ENCODE peak calls at places on chromosomes 13 and 19, in nine cellular contexts. One of them, this sample, is unnamed.

GRCh38 chr19:9875796-9876195 is 40.7 kb downstream of the PIN1 start:
- DNase-seq in iPS-NIHi11: no peak
- DNase-seq in Right ventricle myocardium superior: no peak
- DNase-seq in activated naive CD8-positive, alpha-beta T cell treated with anti-CD3 and anti-CD28 coated beads, Interleukin-2, amount 50 U/mL, for 24 hours: no peak
- DNase-seq in small intestine: no peak
- DNase-seq in NAMALWA: no peak
- DNase-seq in psoas muscle: no peak
- DNase-seq in activated CD8-positive, alpha-beta T cell treated with anti-CD3 and anti-CD28 coated beads, Interleukin-2, amount 10 ng/mL, durations not matched to agents 7 days and 5 days: no peak
- DNase-seq in activated CD8-positive, alpha-beta memory T cell treated with anti-CD3 and anti-CD28 coated beads for 1 hour: no peak
- DNase-seq in this sample: no peak

GRCh38 chr13:108345016-108345415 is 75.5 kb downstream of the TNFSF13B start:
- DNase-seq in psoas muscle: no peak
- DNase-seq in activated CD8-positive, alpha-beta T cell treated with anti-CD3 and anti-CD28 coated beads, Interleukin-2, amount 10 ng/mL, durations not matched to agents 7 days and 5 days: no peak
- DNase-seq in NAMALWA: no peak
- DNase-seq in Right ventricle myocardium superior: no peak
- DNase-seq in activated CD8-positive, alpha-beta memory T cell treated with anti-CD3 and anti-CD28 coated beads for 1 hour: no peak
- DNase-seq in iPS-NIHi11: no peak
- DNase-seq in small intestine: no peak
- DNase-seq in activated naive CD8-positive, alpha-beta T cell treated with anti-CD3 and anti-CD28 coated beads, Interleukin-2, amount 50 U/mL, for 24 hours: no peak
- DNase-seq in this sample: no peak

GRCh38 chr13:75398072-75398471 is 83.9 kb downstream of the TBC1D4 start:
- DNase-seq in psoas muscle: no peak
- DNase-seq in NAMALWA: no peak
- DNase-seq in iPS-NIHi11: no peak
- DNase-seq in activated CD8-positive, alpha-beta T cell treated with anti-CD3 and anti-CD28 coated beads, Interleukin-2, amount 10 ng/mL, durations not matched to agents 7 days and 5 days: no peak
- DNase-seq in Right ventricle myocardium superior: no peak
- DNase-seq in activated CD8-positive, alpha-beta memory T cell treated with anti-CD3 and anti-CD28 coated beads for 1 hour: no peak
- DNase-seq in activated naive CD8-positive, alpha-beta T cell treated with anti-CD3 and anti-CD28 coated beads, Interleukin-2, amount 50 U/mL, for 24 hours: no peak
- DNase-seq in small intestine: no peak
- DNase-seq in this sample: no peak

GRCh38 chr13:73268306-73268705 is 209.5 kb downstream of the KLF5 start:
- DNase-seq in activated CD8-positive, alpha-beta T cell treated with anti-CD3 and anti-CD28 coated beads, Interleukin-2, amount 10 ng/mL, durations not matched to agents 7 days and 5 days: no peak
- DNase-seq in activated naive CD8-positive, alpha-beta T cell treated with anti-CD3 and anti-CD28 coated beads, Interleukin-2, amount 50 U/mL, for 24 hours: no peak
- DNase-seq in small intestine: peak; percentile 17
- DNase-seq in activated CD8-positive, alpha-beta memory T cell treated with anti-CD3 and anti-CD28 coated beads for 1 hour: no peak
- DNase-seq in iPS-NIHi11: no peak
- DNase-seq in Right ventricle myocardium superior: no peak
- DNase-seq in psoas muscle: peak; percentile 63
- DNase-seq in NAMALWA: no peak
- DNase-seq in this sample: no peak

GRCh38 chr13:50075619-50076097 is 60.4 kb downstream of the KCNRG start:
- DNase-seq in activated CD8-positive, alpha-beta T cell treated with anti-CD3 and anti-CD28 coated beads, Interleukin-2, amount 10 ng/mL, durations not matched to agents 7 days and 5 days: no peak
- DNase-seq in small intestine: no peak
- DNase-seq in Right ventricle myocardium superior: no peak
- DNase-seq in activated naive CD8-positive, alpha-beta T cell treated with anti-CD3 and anti-CD28 coated beads, Interleukin-2, amount 50 U/mL, for 24 hours: no peak
- DNase-seq in activated CD8-positive, alpha-beta memory T cell treated with anti-CD3 and anti-CD28 coated beads for 1 hour: no peak
- DNase-seq in iPS-NIHi11: no peak
- DNase-seq in NAMALWA: peak; percentile 66
- DNase-seq in psoas muscle: no peak
- DNase-seq in this sample: no peak

GRCh38 chr19:12946092-12946845 is 607 bp downstream of the RAD23A start:
- DNase-seq in Right ventricle myocardium superior: peak; percentile 82
- DNase-seq in psoas muscle: peak; percentile 93
- DNase-seq in activated CD8-positive, alpha-beta T cell treated with anti-CD3 and anti-CD28 coated beads, Interleukin-2, amount 10 ng/mL, durations not matched to agents 7 days and 5 days: peak; percentile 69
- DNase-seq in iPS-NIHi11: peak; percentile 93
- DNase-seq in NAMALWA: peak; percentile 81
- DNase-seq in activated CD8-positive, alpha-beta memory T cell treated with anti-CD3 and anti-CD28 coated beads for 1 hour: no peak
- DNase-seq in small intestine: peak; percentile 67
- DNase-seq in activated naive CD8-positive, alpha-beta T cell treated with anti-CD3 and anti-CD28 coated beads, Interleukin-2, amount 50 U/mL, for 24 hours: peak; percentile 63
- DNase-seq in this sample: no peak

GRCh38 chr13:30373727-30374126 is 48.6 kb upstream of the UBE2L5 start:
- DNase-seq in iPS-NIHi11: no peak
- DNase-seq in small intestine: no peak
- DNase-seq in activated CD8-positive, alpha-beta memory T cell treated with anti-CD3 and anti-CD28 coated beads for 1 hour: no peak
- DNase-seq in Right ventricle myocardium superior: no peak
- DNase-seq in activated naive CD8-positive, alpha-beta T cell treated with anti-CD3 and anti-CD28 coated beads, Interleukin-2, amount 50 U/mL, for 24 hours: peak; percentile 47
- DNase-seq in activated CD8-positive, alpha-beta T cell treated with anti-CD3 and anti-CD28 coated beads, Interleukin-2, amount 10 ng/mL, durations not matched to agents 7 days and 5 days: peak; percentile 60
- DNase-seq in psoas muscle: no peak
- DNase-seq in NAMALWA: peak; percentile 77
- DNase-seq in this sample: no peak

GRCh38 chr13:30395192-30396158 is 26.8 kb upstream of the UBE2L5 start:
- DNase-seq in small intestine: peak; percentile 97
- DNase-seq in psoas muscle: peak; percentile 94
- DNase-seq in activated naive CD8-positive, alpha-beta T cell treated with anti-CD3 and anti-CD28 coated beads, Interleukin-2, amount 50 U/mL, for 24 hours: peak; percentile 69
- DNase-seq in Right ventricle myocardium superior: peak; percentile 94
- DNase-seq in NAMALWA: peak; percentile 75
- DNase-seq in activated CD8-positive, alpha-beta T cell treated with anti-CD3 and anti-CD28 coated beads, Interleukin-2, amount 10 ng/mL, durations not matched to agents 7 days and 5 days: peak; percentile 84
- DNase-seq in activated CD8-positive, alpha-beta memory T cell treated with anti-CD3 and anti-CD28 coated beads for 1 hour: peak; percentile 36
- DNase-seq in iPS-NIHi11: peak; percentile 55
- DNase-seq in this sample: peak; percentile 75

GRCh38 chr19:42440357-42441046 is 2.2 kb downstream of the CXCL17 start:
- DNase-seq in Right ventricle myocardium superior: peak; percentile 88
- DNase-seq in iPS-NIHi11: peak; percentile 82
- DNase-seq in small intestine: peak; percentile 74
- DNase-seq in activated naive CD8-positive, alpha-beta T cell treated with anti-CD3 and anti-CD28 coated beads, Interleukin-2, amount 50 U/mL, for 24 hours: peak; percentile 89
- DNase-seq in activated CD8-positive, alpha-beta T cell treated with anti-CD3 and anti-CD28 coated beads, Interleukin-2, amount 10 ng/mL, durations not matched to agents 7 days and 5 days: peak; percentile 87
- DNase-seq in NAMALWA: peak; percentile 88
- DNase-seq in activated CD8-positive, alpha-beta memory T cell treated with anti-CD3 and anti-CD28 coated beads for 1 hour: peak; percentile 47
- DNase-seq in psoas muscle: peak; percentile 85
- DNase-seq in this sample: no peak

GRCh38 chr19:46579286-46579944 is 21.7 kb upstream of the CALM3 start:
- DNase-seq in activated naive CD8-positive, alpha-beta T cell treated with anti-CD3 and anti-CD28 coated beads, Interleukin-2, amount 50 U/mL, for 24 hours: peak; percentile 74
- DNase-seq in iPS-NIHi11: peak; percentile 86
- DNase-seq in Right ventricle myocardium superior: no peak
- DNase-seq in small intestine: no peak
- DNase-seq in NAMALWA: peak; percentile 60
- DNase-seq in activated CD8-positive, alpha-beta memory T cell treated with anti-CD3 and anti-CD28 coated beads for 1 hour: no peak
- DNase-seq in psoas muscle: no peak
- DNase-seq in activated CD8-positive, alpha-beta T cell treated with anti-CD3 and anti-CD28 coated beads, Interleukin-2, amount 10 ng/mL, durations not matched to agents 7 days and 5 days: peak; percentile 52
- DNase-seq in this sample: no peak

GRCh38 chr13:19818223-19818842 is 35.6 kb upstream of the PSPC1 start:
- DNase-seq in Right ventricle myocardium superior: peak; percentile 61
- DNase-seq in NAMALWA: peak; percentile 39
- DNase-seq in activated CD8-positive, alpha-beta memory T cell treated with anti-CD3 and anti-CD28 coated beads for 1 hour: peak; percentile 1
- DNase-seq in iPS-NIHi11: peak; percentile 89
- DNase-seq in small intestine: peak; percentile 1
- DNase-seq in psoas muscle: peak; percentile 56
- DNase-seq in activated CD8-positive, alpha-beta T cell treated with anti-CD3 and anti-CD28 coated beads, Interleukin-2, amount 10 ng/mL, durations not matched to agents 7 days and 5 days: peak; percentile 38
- DNase-seq in activated naive CD8-positive, alpha-beta T cell treated with anti-CD3 and anti-CD28 coated beads, Interleukin-2, amount 50 U/mL, for 24 hours: peak; percentile 40
- DNase-seq in this sample: no peak

GRCh38 chr19:33668968-33669367 is 47.2 kb downstream of the CHST8 start:
- DNase-seq in activated naive CD8-positive, alpha-beta T cell treated with anti-CD3 and anti-CD28 coated beads, Interleukin-2, amount 50 U/mL, for 24 hours: no peak
- DNase-seq in activated CD8-positive, alpha-beta T cell treated with anti-CD3 and anti-CD28 coated beads, Interleukin-2, amount 10 ng/mL, durations not matched to agents 7 days and 5 days: no peak
- DNase-seq in small intestine: no peak
- DNase-seq in NAMALWA: no peak
- DNase-seq in psoas muscle: no peak
- DNase-seq in activated CD8-positive, alpha-beta memory T cell treated with anti-CD3 and anti-CD28 coated beads for 1 hour: no peak
- DNase-seq in iPS-NIHi11: no peak
- DNase-seq in Right ventricle myocardium superior: no peak
- DNase-seq in this sample: no peak

GRCh38 chr13:24039621-24040475 is 120.7 kb upstream of the SPATA13 start:
- DNase-seq in activated CD8-positive, alpha-beta memory T cell treated with anti-CD3 and anti-CD28 coated beads for 1 hour: no peak
- DNase-seq in activated CD8-positive, alpha-beta T cell treated with anti-CD3 and anti-CD28 coated beads, Interleukin-2, amount 10 ng/mL, durations not matched to agents 7 days and 5 days: no peak
- DNase-seq in activated naive CD8-positive, alpha-beta T cell treated with anti-CD3 and anti-CD28 coated beads, Interleukin-2, amount 50 U/mL, for 24 hours: no peak
- DNase-seq in Right ventricle myocardium superior: no peak
- DNase-seq in psoas muscle: no peak
- DNase-seq in small intestine: no peak
- DNase-seq in iPS-NIHi11: no peak
- DNase-seq in NAMALWA: no peak
- DNase-seq in this sample: no peak

GRCh38 chr19:35449347-35450043 is 1.4 kb downstream of the FFAR2 start:
- DNase-seq in psoas muscle: no peak
- DNase-seq in activated naive CD8-positive, alpha-beta T cell treated with anti-CD3 and anti-CD28 coated beads, Interleukin-2, amount 50 U/mL, for 24 hours: no peak
- DNase-seq in Right ventricle myocardium superior: no peak
- DNase-seq in activated CD8-positive, alpha-beta memory T cell treated with anti-CD3 and anti-CD28 coated beads for 1 hour: no peak
- DNase-seq in activated CD8-positive, alpha-beta T cell treated with anti-CD3 and anti-CD28 coated beads, Interleukin-2, amount 10 ng/mL, durations not matched to agents 7 days and 5 days: no peak
- DNase-seq in small intestine: peak; percentile 61
- DNase-seq in iPS-NIHi11: no peak
- DNase-seq in NAMALWA: no peak
- DNase-seq in this sample: no peak

GRCh38 chr19:441213-441823 is 19.5 kb downstream of the SHC2 start:
- DNase-seq in activated CD8-positive, alpha-beta memory T cell treated with anti-CD3 and anti-CD28 coated beads for 1 hour: no peak
- DNase-seq in small intestine: no peak
- DNase-seq in activated CD8-positive, alpha-beta T cell treated with anti-CD3 and anti-CD28 coated beads, Interleukin-2, amount 10 ng/mL, durations not matched to agents 7 days and 5 days: no peak
- DNase-seq in activated naive CD8-positive, alpha-beta T cell treated with anti-CD3 and anti-CD28 coated beads, Interleukin-2, amount 50 U/mL, for 24 hours: no peak
- DNase-seq in NAMALWA: no peak
- DNase-seq in Right ventricle myocardium superior: peak; percentile 44
- DNase-seq in psoas muscle: peak; percentile 51
- DNase-seq in iPS-NIHi11: no peak
- DNase-seq in this sample: no peak

GRCh38 chr19:11422163-11423068 is 3.3 kb upstream of the RGL3 start:
- DNase-seq in activated CD8-positive, alpha-beta T cell treated with anti-CD3 and anti-CD28 coated beads, Interleukin-2, amount 10 ng/mL, durations not matched to agents 7 days and 5 days: peak; percentile 88
- DNase-seq in activated CD8-positive, alpha-beta memory T cell treated with anti-CD3 and anti-CD28 coated beads for 1 hour: no peak
- DNase-seq in Right ventricle myocardium superior: peak; percentile 88
- DNase-seq in activated naive CD8-positive, alpha-beta T cell treated with anti-CD3 and anti-CD28 coated beads, Interleukin-2, amount 50 U/mL, for 24 hours: peak; percentile 86
- DNase-seq in NAMALWA: peak; percentile 90
- DNase-seq in psoas muscle: peak; percentile 86
- DNase-seq in small intestine: peak; percentile 66
- DNase-seq in iPS-NIHi11: peak; percentile 89
- DNase-seq in this sample: no peak

GRCh38 chr19:5711713-5712161 is 8.2 kb downstream of the LONP1 start:
- DNase-seq in Right ventricle myocardium superior: no peak
- DNase-seq in activated naive CD8-positive, alpha-beta T cell treated with anti-CD3 and anti-CD28 coated beads, Interleukin-2, amount 50 U/mL, for 24 hours: no peak
- DNase-seq in activated CD8-positive, alpha-beta T cell treated with anti-CD3 and anti-CD28 coated beads, Interleukin-2, amount 10 ng/mL, durations not matched to agents 7 days and 5 days: no peak
- DNase-seq in activated CD8-positive, alpha-beta memory T cell treated with anti-CD3 and anti-CD28 coated beads for 1 hour: no peak
- DNase-seq in iPS-NIHi11: no peak
- DNase-seq in small intestine: no peak
- DNase-seq in NAMALWA: no peak
- DNase-seq in psoas muscle: no peak
- DNase-seq in this sample: no peak

GRCh38 chr13:35787937-35788336 is 311.4 kb upstream of the MAB21L1 start:
- DNase-seq in psoas muscle: no peak
- DNase-seq in activated naive CD8-positive, alpha-beta T cell treated with anti-CD3 and anti-CD28 coated beads, Interleukin-2, amount 50 U/mL, for 24 hours: no peak
- DNase-seq in small intestine: no peak
- DNase-seq in activated CD8-positive, alpha-beta memory T cell treated with anti-CD3 and anti-CD28 coated beads for 1 hour: no peak
- DNase-seq in activated CD8-positive, alpha-beta T cell treated with anti-CD3 and anti-CD28 coated beads, Interleukin-2, amount 10 ng/mL, durations not matched to agents 7 days and 5 days: no peak
- DNase-seq in Right ventricle myocardium superior: no peak
- DNase-seq in NAMALWA: no peak
- DNase-seq in iPS-NIHi11: no peak
- DNase-seq in this sample: no peak

GRCh38 chr19:12703056-12703455 is 6.6 kb upstream of the FBXW9 start:
- DNase-seq in small intestine: no peak
- DNase-seq in psoas muscle: no peak
- DNase-seq in activated naive CD8-positive, alpha-beta T cell treated with anti-CD3 and anti-CD28 coated beads, Interleukin-2, amount 50 U/mL, for 24 hours: peak; percentile 43
- DNase-seq in iPS-NIHi11: peak; percentile 92
- DNase-seq in Right ventricle myocardium superior: no peak
- DNase-seq in activated CD8-positive, alpha-beta memory T cell treated with anti-CD3 and anti-CD28 coated beads for 1 hour: no peak
- DNase-seq in activated CD8-positive, alpha-beta T cell treated with anti-CD3 and anti-CD28 coated beads, Interleukin-2, amount 10 ng/mL, durations not matched to agents 7 days and 5 days: peak; percentile 49
- DNase-seq in NAMALWA: peak; percentile 86
- DNase-seq in this sample: no peak

GRCh38 chr13:24165746-24166145 is 5.2 kb downstream of the SPATA13 start:
- DNase-seq in NAMALWA: no peak
- DNase-seq in activated CD8-positive, alpha-beta memory T cell treated with anti-CD3 and anti-CD28 coated beads for 1 hour: no peak
- DNase-seq in iPS-NIHi11: no peak
- DNase-seq in activated CD8-positive, alpha-beta T cell treated with anti-CD3 and anti-CD28 coated beads, Interleukin-2, amount 10 ng/mL, durations not matched to agents 7 days and 5 days: no peak
- DNase-seq in psoas muscle: no peak
- DNase-seq in Right ventricle myocardium superior: no peak
- DNase-seq in activated naive CD8-positive, alpha-beta T cell treated with anti-CD3 and anti-CD28 coated beads, Interleukin-2, amount 50 U/mL, for 24 hours: no peak
- DNase-seq in small intestine: no peak
- DNase-seq in this sample: no peak

GRCh38 chr19:4144666-4145261 is 8.7 kb upstream of the CREB3L3 start:
- DNase-seq in Right ventricle myocardium superior: no peak
- DNase-seq in psoas muscle: no peak
- DNase-seq in activated CD8-positive, alpha-beta T cell treated with anti-CD3 and anti-CD28 coated beads, Interleukin-2, amount 10 ng/mL, durations not matched to agents 7 days and 5 days: no peak
- DNase-seq in small intestine: peak; percentile 92
- DNase-seq in NAMALWA: no peak
- DNase-seq in iPS-NIHi11: no peak
- DNase-seq in activated naive CD8-positive, alpha-beta T cell treated with anti-CD3 and anti-CD28 coated beads, Interleukin-2, amount 50 U/mL, for 24 hours: no peak
- DNase-seq in activated CD8-positive, alpha-beta memory T cell treated with anti-CD3 and anti-CD28 coated beads for 1 hour: no peak
- DNase-seq in this sample: no peak

GRCh38 chr13:77975358-77976042 is 56.9 kb upstream of the EDNRB start:
- DNase-seq in small intestine: no peak
- DNase-seq in activated naive CD8-positive, alpha-beta T cell treated with anti-CD3 and anti-CD28 coated beads, Interleukin-2, amount 50 U/mL, for 24 hours: no peak
- DNase-seq in activated CD8-positive, alpha-beta memory T cell treated with anti-CD3 and anti-CD28 coated beads for 1 hour: no peak
- DNase-seq in activated CD8-positive, alpha-beta T cell treated with anti-CD3 and anti-CD28 coated beads, Interleukin-2, amount 10 ng/mL, durations not matched to agents 7 days and 5 days: no peak
- DNase-seq in NAMALWA: no peak
- DNase-seq in iPS-NIHi11: no peak
- DNase-seq in psoas muscle: no peak
- DNase-seq in Right ventricle myocardium superior: no peak
- DNase-seq in this sample: no peak

GRCh38 chr19:36113895-36114762 is 546 bp downstream of the POLR2I start:
- DNase-seq in activated CD8-positive, alpha-beta T cell treated with anti-CD3 and anti-CD28 coated beads, Interleukin-2, amount 10 ng/mL, durations not matched to agents 7 days and 5 days: peak; percentile 37
- DNase-seq in iPS-NIHi11: no peak
- DNase-seq in psoas muscle: no peak
- DNase-seq in NAMALWA: peak; percentile 41
- DNase-seq in Right ventricle myocardium superior: no peak
- DNase-seq in activated CD8-positive, alpha-beta memory T cell treated with anti-CD3 and anti-CD28 coated beads for 1 hour: no peak
- DNase-seq in activated naive CD8-positive, alpha-beta T cell treated with anti-CD3 and anti-CD28 coated beads, Interleukin-2, amount 50 U/mL, for 24 hours: no peak
- DNase-seq in small intestine: peak; percentile 33
- DNase-seq in this sample: no peak

GRCh38 chr13:106284358-106284757 is 251.1 kb downstream of the EFNB2 start:
- DNase-seq in NAMALWA: no peak
- DNase-seq in iPS-NIHi11: no peak
- DNase-seq in small intestine: no peak
- DNase-seq in Right ventricle myocardium superior: no peak
- DNase-seq in activated naive CD8-positive, alpha-beta T cell treated with anti-CD3 and anti-CD28 coated beads, Interleukin-2, amount 50 U/mL, for 24 hours: no peak
- DNase-seq in psoas muscle: no peak
- DNase-seq in activated CD8-positive, alpha-beta memory T cell treated with anti-CD3 and anti-CD28 coated beads for 1 hour: no peak
- DNase-seq in activated CD8-positive, alpha-beta T cell treated with anti-CD3 and anti-CD28 coated beads, Interleukin-2, amount 10 ng/mL, durations not matched to agents 7 days and 5 days: no peak
- DNase-seq in this sample: no peak

GRCh38 chr13:43805071-43805468 is 18.3 kb upstream of the ENOX1 start:
- DNase-seq in iPS-NIHi11: no peak
- DNase-seq in small intestine: no peak
- DNase-seq in NAMALWA: peak; percentile 16
- DNase-seq in activated CD8-positive, alpha-beta T cell treated with anti-CD3 and anti-CD28 coated beads, Interleukin-2, amount 10 ng/mL, durations not matched to agents 7 days and 5 days: no peak
- DNase-seq in psoas muscle: no peak
- DNase-seq in Right ventricle myocardium superior: no peak
- DNase-seq in activated naive CD8-positive, alpha-beta T cell treated with anti-CD3 and anti-CD28 coated beads, Interleukin-2, amount 50 U/mL, for 24 hours: peak; percentile 3
- DNase-seq in activated CD8-positive, alpha-beta memory T cell treated with anti-CD3 and anti-CD28 coated beads for 1 hour: no peak
- DNase-seq in this sample: no peak

GRCh38 chr19:47863514-47863936 is 4.5 kb downstream of the TPRX2 start:
- DNase-seq in small intestine: peak; percentile 77
- DNase-seq in iPS-NIHi11: peak; percentile 95
- DNase-seq in activated naive CD8-positive, alpha-beta T cell treated with anti-CD3 and anti-CD28 coated beads, Interleukin-2, amount 50 U/mL, for 24 hours: peak; percentile 94
- DNase-seq in Right ventricle myocardium superior: peak; percentile 89
- DNase-seq in activated CD8-positive, alpha-beta memory T cell treated with anti-CD3 and anti-CD28 coated beads for 1 hour: peak; percentile 45
- DNase-seq in activated CD8-positive, alpha-beta T cell treated with anti-CD3 and anti-CD28 coated beads, Interleukin-2, amount 10 ng/mL, durations not matched to agents 7 days and 5 days: peak; percentile 88
- DNase-seq in NAMALWA: peak; percentile 85
- DNase-seq in psoas muscle: peak; percentile 89
- DNase-seq in this sample: peak; percentile 11

GRCh38 chr19:32702010-32702409 is 10.4 kb downstream of the NUDT19 start:
- DNase-seq in NAMALWA: no peak
- DNase-seq in activated naive CD8-positive, alpha-beta T cell treated with anti-CD3 and anti-CD28 coated beads, Interleukin-2, amount 50 U/mL, for 24 hours: no peak
- DNase-seq in small intestine: peak; percentile 96
- DNase-seq in activated CD8-positive, alpha-beta memory T cell treated with anti-CD3 and anti-CD28 coated beads for 1 hour: no peak
- DNase-seq in psoas muscle: no peak
- DNase-seq in iPS-NIHi11: no peak
- DNase-seq in activated CD8-positive, alpha-beta T cell treated with anti-CD3 and anti-CD28 coated beads, Interleukin-2, amount 10 ng/mL, durations not matched to agents 7 days and 5 days: no peak
- DNase-seq in Right ventricle myocardium superior: no peak
- DNase-seq in this sample: no peak

GRCh38 chr13:100875392-100876043 is 200.9 kb upstream of the TMTC4 start:
- DNase-seq in activated naive CD8-positive, alpha-beta T cell treated with anti-CD3 and anti-CD28 coated beads, Interleukin-2, amount 50 U/mL, for 24 hours: peak; percentile 2
- DNase-seq in NAMALWA: no peak
- DNase-seq in activated CD8-positive, alpha-beta T cell treated with anti-CD3 and anti-CD28 coated beads, Interleukin-2, amount 10 ng/mL, durations not matched to agents 7 days and 5 days: no peak
- DNase-seq in psoas muscle: no peak
- DNase-seq in iPS-NIHi11: no peak
- DNase-seq in Right ventricle myocardium superior: no peak
- DNase-seq in activated CD8-positive, alpha-beta memory T cell treated with anti-CD3 and anti-CD28 coated beads for 1 hour: no peak
- DNase-seq in small intestine: no peak
- DNase-seq in this sample: no peak

GRCh38 chr13:32047088-32047487 is 15.5 kb downstream of the FRY start:
- DNase-seq in Right ventricle myocardium superior: no peak
- DNase-seq in NAMALWA: peak; percentile 37
- DNase-seq in activated CD8-positive, alpha-beta memory T cell treated with anti-CD3 and anti-CD28 coated beads for 1 hour: no peak
- DNase-seq in activated naive CD8-positive, alpha-beta T cell treated with anti-CD3 and anti-CD28 coated beads, Interleukin-2, amount 50 U/mL, for 24 hours: no peak
- DNase-seq in small intestine: no peak
- DNase-seq in activated CD8-positive, alpha-beta T cell treated with anti-CD3 and anti-CD28 coated beads, Interleukin-2, amount 10 ng/mL, durations not matched to agents 7 days and 5 days: no peak
- DNase-seq in psoas muscle: no peak
- DNase-seq in iPS-NIHi11: no peak
- DNase-seq in this sample: no peak

GRCh38 chr19:35742121-35742724 is at the start of gene IGFLR1:
- DNase-seq in activated naive CD8-positive, alpha-beta T cell treated with anti-CD3 and anti-CD28 coated beads, Interleukin-2, amount 50 U/mL, for 24 hours: peak; percentile 86
- DNase-seq in activated CD8-positive, alpha-beta T cell treated with anti-CD3 and anti-CD28 coated beads, Interleukin-2, amount 10 ng/mL, durations not matched to agents 7 days and 5 days: peak; percentile 80
- DNase-seq in psoas muscle: no peak
- DNase-seq in NAMALWA: peak; percentile 84
- DNase-seq in iPS-NIHi11: no peak
- DNase-seq in Right ventricle myocardium superior: no peak
- DNase-seq in small intestine: peak; percentile 31
- DNase-seq in activated CD8-positive, alpha-beta memory T cell treated with anti-CD3 and anti-CD28 coated beads for 1 hour: no peak
- DNase-seq in this sample: no peak

GRCh38 chr13:46392967-46393366 is 5.9 kb upstream of the RUBCNL start:
- DNase-seq in psoas muscle: no peak
- DNase-seq in activated CD8-positive, alpha-beta T cell treated with anti-CD3 and anti-CD28 coated beads, Interleukin-2, amount 10 ng/mL, durations not matched to agents 7 days and 5 days: no peak
- DNase-seq in Right ventricle myocardium superior: no peak
- DNase-seq in NAMALWA: peak; percentile 83
- DNase-seq in small intestine: no peak
- DNase-seq in iPS-NIHi11: no peak
- DNase-seq in activated naive CD8-positive, alpha-beta T cell treated with anti-CD3 and anti-CD28 coated beads, Interleukin-2, amount 50 U/mL, for 24 hours: no peak
- DNase-seq in activated CD8-positive, alpha-beta memory T cell treated with anti-CD3 and anti-CD28 coated beads for 1 hour: no peak
- DNase-seq in this sample: no peak